ENCODE peak calls at places on chromosomes 7 and 10, in five cellular contexts. O, M, L, Z and Q are unnamed samples.

GRCh38 chr7:86320341-86320740 is 323.4 kb upstream of the GRM3 start:
- DNase-seq in Z (no peak), M (no peak), L (no peak), O (no peak), Q (no peak)

GRCh38 chr7:130942211-130942964 is 208.4 kb upstream of the KLF14 start:
- DNase-seq in L (peak), M (no peak), Z (peak), O (no peak), Q (peak)

GRCh38 chr7:27132214-27132613 is 1.7 kb upstream of the HOXA4 start:
- DNase-seq in O (no peak), L (no peak), Z (no peak), M (no peak), Q (no peak)

GRCh38 chr7:22601812-22602568 is 102.0 kb upstream of the STEAP1B start:
- DNase-seq in L (no peak), Z (no peak), O (no peak), M (no peak), Q (no peak)

GRCh38 chr10:66572700-66573099 is 353.1 kb upstream of the LRRTM3 start:
- DNase-seq in M (no peak), L (peak), O (no peak), Z (no peak), Q (no peak)

GRCh38 chr7:135925205-135925604 is 52.0 kb downstream of the MTPN start:
- DNase-seq in L (no peak), O (no peak), Z (peak), M (no peak), Q (no peak)

GRCh38 chr7:143510854-143511592 is 33.4 kb downstream of the TAS2R41 start:
- DNase-seq in M (no peak), O (no peak), L (no peak), Z (no peak), Q (no peak)

GRCh38 chr7:135970682-135971365 is 6.3 kb downstream of the MTPN start:
- DNase-seq in L (no peak), M (peak), O (no peak), Z (no peak), Q (no peak)

GRCh38 chr10:104809288-104810090 is 168.4 kb downstream of the SORCS3 start:
- DNase-seq in L (peak), O (no peak), Z (no peak), M (no peak), Q (no peak)

GRCh38 chr10:59283456-59284082 is 78.8 kb downstream of the FAM13C start:
- DNase-seq in O (peak), L (no peak), Z (no peak), M (no peak), Q (no peak)

GRCh38 chr7:33043434-33043833 is 19.1 kb downstream of the NT5C3A start:
- DNase-seq in M (no peak), L (no peak), Z (peak), O (no peak), Q (peak)

GRCh38 chr7:99109108-99110051 is 34.5 kb downstream of the SMURF1 start:
- DNase-seq in O (peak), Z (no peak), M (no peak), L (peak), Q (no peak)

GRCh38 chr10:49498465-49498864 is 40.5 kb downstream of the ERCC6 start:
- DNase-seq in Z (no peak), M (no peak), L (no peak), O (no peak), Q (no peak)

GRCh38 chr10:49552277-49552676 is 13.4 kb upstream of the ERCC6 start:
- DNase-seq in O (no peak), M (no peak), L (no peak), Z (no peak), Q (no peak)

GRCh38 chr7:150675714-150676113 is 9.8 kb upstream of the GIMAP2 start:
- DNase-seq in L (no peak), Z (no peak), M (no peak), O (no peak), Q (no peak)

GRCh38 chr10:70903262-70903921 is 15.0 kb upstream of the PCBD1 start:
- DNase-seq in Z (peak), M (no peak), O (peak), L (peak), Q (peak)

GRCh38 chr10:60762554-60762953 is 15.7 kb upstream of the CDK1 start:
- DNase-seq in M (no peak), L (no peak), O (no peak), Z (no peak), Q (no peak)

GRCh38 chr10:131872837-131873375 is 27.9 kb upstream of the PPP2R2D start:
- DNase-seq in Z (no peak), O (no peak), L (no peak), M (no peak), Q (no peak)

GRCh38 chr7:12635830-12636229 is 51.6 kb upstream of the ARL4A start:
- DNase-seq in O (no peak), M (peak), Z (no peak), L (no peak), Q (no peak)

GRCh38 chr7:142440219-142441073 is 182.6 kb upstream of the PRSS58 start:
- DNase-seq in M (no peak), L (peak), O (no peak), Z (no peak), Q (no peak)

GRCh38 chr10:22669163-22669711 is 45.1 kb downstream of the PIP4K2A start:
- DNase-seq in M (no peak), Z (peak), O (no peak), L (no peak), Q (no peak)

GRCh38 chr10:22674215-22674930 is 40.0 kb downstream of the PIP4K2A start:
- DNase-seq in Z (no peak), O (no peak), M (no peak), L (no peak), Q (no peak)

GRCh38 chr10:22673785-22674184 is 40.6 kb downstream of the PIP4K2A start:
- DNase-seq in L (no peak), Z (no peak), M (no peak), O (no peak), Q (no peak)

GRCh38 chr10:22672594-22673392 is 41.6 kb downstream of the PIP4K2A start:
- DNase-seq in Z (peak), M (no peak), O (no peak), L (no peak), Q (no peak)

GRCh38 chr10:22670796-22671195 is 43.6 kb downstream of the PIP4K2A start:
- DNase-seq in Z (no peak), L (no peak), M (no peak), O (no peak), Q (no peak)
- TF ChIP-seq FOXM1 in Z (no peak), L (no peak), M (no peak), O (no peak), Q (no peak)

DNA sequence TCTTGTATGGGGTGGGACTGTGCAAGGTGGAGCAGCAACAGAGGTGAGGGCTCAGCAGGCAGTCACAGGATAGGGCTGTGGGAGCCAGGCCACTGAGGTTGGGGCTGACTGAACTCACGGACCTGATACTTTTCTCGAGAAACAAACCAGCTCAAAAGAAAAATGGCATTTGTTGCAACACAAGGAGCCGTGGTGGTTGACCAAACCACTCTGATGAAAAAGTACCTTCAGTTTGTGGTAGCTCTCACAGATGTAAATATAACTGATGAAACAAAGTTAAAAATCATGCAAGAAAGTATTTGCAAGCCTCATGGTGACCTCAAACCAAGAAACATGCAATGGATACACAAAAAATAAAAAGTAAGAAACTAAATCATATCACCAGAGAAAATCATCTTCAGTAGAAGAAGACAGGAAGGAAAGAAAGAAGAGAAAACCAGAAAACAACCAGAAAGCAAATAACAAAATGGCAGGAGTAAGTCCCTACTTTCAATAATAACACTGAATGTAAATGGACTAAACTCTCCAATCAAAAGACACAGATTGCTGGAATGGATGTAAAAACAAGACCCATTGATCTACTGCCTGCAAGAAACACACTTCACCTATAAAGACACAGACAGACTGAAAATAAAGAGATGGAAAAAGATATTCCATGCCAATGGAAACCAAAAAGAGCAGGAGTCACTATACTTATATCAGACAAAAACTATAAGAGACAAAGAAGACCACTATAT is 48.9 kb upstream of the DUSP5 start:
- DNase-seq in O (no peak), M (no peak), L (no peak), Z (no peak), Q (no peak)
- TF ChIP-seq FOXM1 in O (no peak), M (no peak), L (no peak), Z (no peak), Q (no peak)

GRCh38 chr7:100722480-100723212 is 2.4 kb downstream of the EPO start:
- DNase-seq in M (no peak), L (no peak), O (peak), Z (no peak), Q (no peak)
- TF ChIP-seq FOXM1 in M (no peak), L (no peak), O (no peak), Z (no peak), Q (no peak)

DNA sequence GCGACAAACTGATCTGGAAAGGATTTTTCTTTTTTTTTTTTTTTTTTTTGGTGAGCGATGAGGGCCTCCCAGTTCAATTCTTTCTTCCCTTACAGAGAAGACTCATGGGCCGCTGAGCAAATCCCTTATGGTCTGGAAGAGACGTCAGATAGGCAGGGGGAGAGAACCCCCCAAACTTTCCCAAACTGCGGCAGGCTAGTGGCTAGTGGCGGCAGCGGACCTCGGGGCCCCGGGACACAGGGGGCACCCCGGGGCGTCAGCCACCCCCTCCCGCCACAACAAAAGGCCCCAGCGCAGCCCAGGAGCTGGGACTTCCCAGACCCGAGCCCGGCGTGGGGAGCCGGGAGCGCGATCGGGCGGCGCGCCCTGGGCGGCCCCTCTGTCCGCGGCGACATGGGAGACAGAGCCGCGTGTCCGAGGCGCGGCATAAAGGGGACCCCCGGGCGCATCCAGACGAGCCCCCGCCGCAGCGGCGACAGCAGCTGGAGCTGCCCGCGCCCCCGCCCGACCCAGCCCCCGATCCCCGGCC is 813 bp downstream of the FAM171A1 start:
- DNase-seq in M (no peak), Z (peak), O (peak), L (no peak), Q (peak)
- TF ChIP-seq FOXM1 in M (no peak), Z (no peak), O (no peak), L (no peak), Q (no peak)

DNA sequence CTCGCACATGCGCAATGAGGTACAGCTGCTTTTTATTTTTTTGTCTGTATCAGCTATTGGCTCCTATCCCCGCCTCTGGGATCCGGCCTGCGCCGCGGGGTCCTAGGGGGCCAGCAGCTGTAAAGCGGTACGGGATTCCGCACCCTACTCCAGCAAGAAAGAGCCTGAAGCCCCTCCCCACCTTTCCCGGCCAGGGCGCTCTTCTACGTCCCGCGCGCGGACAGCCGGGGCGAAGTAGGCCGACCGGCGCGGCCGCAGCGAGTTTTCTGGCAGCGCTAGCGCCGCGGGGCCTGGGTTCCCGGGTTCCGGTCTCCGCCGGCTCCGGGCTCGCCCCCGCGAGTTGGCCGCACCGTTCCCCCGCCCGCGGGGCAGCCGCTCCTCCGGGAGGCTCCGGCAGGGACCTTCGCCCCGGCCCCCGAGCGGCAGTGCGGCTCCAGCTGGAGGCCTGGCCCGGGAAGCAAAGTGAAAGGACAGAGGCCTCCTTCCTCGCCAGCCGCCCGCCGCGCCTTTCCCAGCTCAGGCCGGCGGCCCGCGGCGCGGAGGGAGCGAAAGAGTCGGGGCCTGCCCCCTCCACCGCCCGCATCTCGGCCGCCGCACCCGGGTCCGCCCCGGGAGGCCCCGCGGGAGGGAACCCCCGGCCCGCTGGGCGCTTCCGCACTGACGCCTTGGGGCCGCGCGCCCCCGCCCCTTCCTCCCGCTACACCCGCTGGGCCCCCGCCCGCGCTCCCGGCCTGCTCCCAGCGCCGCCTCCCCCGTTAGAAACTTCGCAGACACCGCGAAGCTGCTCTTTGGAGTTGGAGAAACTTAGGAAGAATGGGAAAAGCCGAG is 4.7 kb upstream of the SPAG6 start:
- DNase-seq in O (peak), Z (peak), L (peak), M (peak), Q (peak)
- TF ChIP-seq FOXM1 in O (no peak), Z (peak), L (no peak), M (no peak), Q (no peak)

DNA sequence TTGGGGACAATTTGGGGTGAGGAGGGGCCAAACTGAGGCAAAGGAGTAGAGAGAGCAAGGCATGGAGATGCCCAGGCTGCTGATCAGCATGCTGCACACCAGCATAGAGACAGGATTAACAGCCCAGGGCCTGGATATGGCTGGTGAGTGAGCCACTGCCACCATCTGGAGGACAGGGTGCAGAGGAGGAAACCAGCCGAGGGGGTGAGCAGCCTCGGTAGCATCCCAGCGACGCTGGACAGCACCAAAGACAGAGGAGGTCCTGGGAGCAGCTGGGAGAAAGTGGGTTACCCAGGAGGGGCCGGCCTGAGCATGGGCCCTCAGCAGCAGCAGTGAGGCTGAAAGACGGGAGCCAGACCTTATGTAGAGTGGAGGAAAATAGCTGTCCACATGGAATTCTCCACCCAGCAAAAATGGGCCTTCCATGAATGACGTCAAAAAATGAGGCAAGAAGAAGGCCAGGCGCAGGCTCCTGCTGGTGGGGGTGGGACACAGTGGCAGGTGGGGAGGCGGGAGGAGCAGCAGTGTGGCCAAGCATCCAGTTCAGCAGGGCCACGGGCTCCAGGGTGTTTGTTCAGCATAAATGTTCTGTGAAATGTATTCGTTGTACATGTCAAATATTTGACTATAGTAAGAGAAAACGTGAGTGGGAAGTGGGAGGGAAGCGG is 16.7 kb downstream of the RET start:
- DNase-seq in O (peak), M (no peak), L (no peak), Z (no peak), Q (peak)
- TF ChIP-seq FOXM1 in O (no peak), M (no peak), L (no peak), Z (no peak), Q (no peak)

GRCh38 chr10:43045631-43046287 is 31.1 kb upstream of the RET start:
- DNase-seq in M (no peak), L (no peak), O (peak), Z (no peak), Q (no peak)

GRCh38 chr10:43045246-43045621 is 31.6 kb upstream of the RET start:
- DNase-seq in L (no peak), M (no peak), O (peak), Z (no peak), Q (no peak)

GRCh38 chr10:43044444-43045245 is 32.2 kb upstream of the RET start:
- DNase-seq in O (peak), M (no peak), L (no peak), Z (no peak), Q (no peak)

GRCh38 chr10:43047288-43047970 is 29.4 kb upstream of the RET start:
- DNase-seq in M (no peak), Z (no peak), L (no peak), O (peak), Q (no peak)

GRCh38 chr10:43046288-43046991 is 30.4 kb upstream of the RET start:
- DNase-seq in Z (peak), M (no peak), O (no peak), L (no peak), Q (no peak)
- TF ChIP-seq FOXM1 in Z (no peak), M (no peak), O (no peak), L (no peak), Q (no peak)